ENCODE peak calls at places on chromosomes 5 and 9, in four cellular contexts. K is amniotic epithelial cell; W is activated T-helper 2 cell treated with anti-CD3 and anti-CD28 coated beads, Interferon-gamma antibody, Interleukin-2, Interleukin-4, amounts not matched to agents 10 μg/mL and 5 μg/mL and 100 μg/mL, durations not matched to agents 14 hours and 24 hours and 36 hours; O is iPS-NIHi11. C is an unnamed sample.
A peak's percentile ranks its signal among the peaks of the same experiment; 100 is the strongest.

GRCh38 chr9:116394070-116394469 is 240.5 kb downstream of the PAPPA start:
- DNase-seq in K (no peak), W (no peak), O (no peak), C (no peak)

GRCh38 chr9:95776131-95776530 is 99.4 kb upstream of the ERCC6L2 start:
- DNase-seq in K (no peak), W (no peak), O (no peak), C (no peak)

GRCh38 chr9:88993871-88994819 is 2.9 kb downstream of the S1PR3 start:
- DNase-seq in K (peak; percentile 40), W (no peak), O (no peak), C (no peak)

GRCh38 chr9:32551491-32552049 is 557 bp upstream of the SMIM27 start:
- DNase-seq in K (peak; percentile 20), W (peak; percentile 43), O (no peak), C (peak; percentile 69)

GRCh38 chr5:78429332-78429849 is 69.0 kb downstream of the SCAMP1 start:
- DNase-seq in K (no peak), W (no peak), O (no peak), C (no peak)

GRCh38 chr5:41200506-41200905 is 12.8 kb downstream of the C6 start:
- DNase-seq in K (no peak), W (no peak), O (no peak), C (no peak)

GRCh38 chr9:111467778-111468367 is 16.3 kb downstream of the ECPAS start:
- DNase-seq in K (no peak), W (no peak), O (no peak), C (no peak)

GRCh38 chr5:177116631-177117373 is 16.8 kb upstream of the NSD1 start:
- DNase-seq in K (peak; percentile 80), W (peak; percentile 75), O (peak; percentile 92), C (peak; percentile 82)

GRCh38 chr5:132439521-132440206 is 50.9 kb downstream of the IRF1 start:
- DNase-seq in K (peak; percentile 40), W (no peak), O (no peak), C (no peak)

GRCh38 chr5:176994460-176995121 is 12.0 kb downstream of the UIMC1 start:
- DNase-seq in K (peak; percentile 100), W (no peak), O (no peak), C (no peak)

GRCh38 chr5:176636426-176636825 is 6.0 kb downstream of the EIF4E1B start:
- DNase-seq in K (no peak), W (no peak), O (no peak), C (no peak)

GRCh38 chr9:87063883-87064282 is 116.6 kb upstream of the GAS1 start:
- DNase-seq in K (peak; percentile 99), W (no peak), O (no peak), C (no peak)

GRCh38 chr5:168114444-168115017 is 176.9 kb upstream of the WWC1 start:
- DNase-seq in K (peak; percentile 53), W (peak; percentile 12), O (peak; percentile 76), C (peak; percentile 28)

GRCh38 chr5:136006767-136007251 is 22.0 kb upstream of the TGFBI start:
- DNase-seq in K (peak; percentile 96), W (no peak), O (no peak), C (no peak)

GRCh38 chr5:9878196-9878595 is 248.0 kb upstream of the TAS2R1 start:
- DNase-seq in K (no peak), W (no peak), O (no peak), C (no peak)